ENCODE peak calls at places on chromosomes 16 and 17, in four cellular contexts. One of them, this sample, is unnamed. For H3K4me1, the result is how much of the 10 kb centered on the place peaks cover.

GRCh38 chr16:31471875-31472558 is at the start of gene TGFB1I1:
- DNase-seq in body of pancreas: no peak
- DNase-seq in prostate gland: no peak
- DNase-seq in right lobe of liver: peak
- DNase-seq in this sample: peak

GRCh38 chr17:77508047-77508715 is 367.4 kb downstream of the SEC14L1 start:
- DNase-seq in right lobe of liver: peak
- DNase-seq in body of pancreas: no peak
- DNase-seq in prostate gland: no peak
- DNase-seq in this sample: peak

GRCh38 chr16:55542459-55543082 is 23.9 kb upstream of the CAPNS2 start:
- DNase-seq in right lobe of liver: no peak
- DNase-seq in body of pancreas: no peak
- DNase-seq in prostate gland: no peak
- DNase-seq in this sample: no peak

GRCh38 chr16:31880322-31880979 is 6.8 kb downstream of the ZNF267 start:
- DNase-seq in prostate gland: no peak
- DNase-seq in right lobe of liver: no peak
- DNase-seq in body of pancreas: no peak
- DNase-seq in this sample: no peak

GRCh38 chr16:73020409-73020884 is 27.5 kb downstream of the ZFHX3 start:
- DNase-seq in right lobe of liver: peak
- DNase-seq in body of pancreas: peak
- DNase-seq in prostate gland: peak
- DNase-seq in this sample: peak

GRCh38 chr16:61654962-61655361 is 381.3 kb downstream of the CDH8 start:
- DNase-seq in body of pancreas: no peak
- DNase-seq in right lobe of liver: no peak
- DNase-seq in prostate gland: no peak
- DNase-seq in this sample: no peak

GRCh38 chr16:30746638-30747160 is 1.5 kb upstream of the PHKG2 start:
- DNase-seq in body of pancreas: no peak
- DNase-seq in prostate gland: no peak
- DNase-seq in right lobe of liver: no peak
- DNase-seq in this sample: no peak

GRCh38 chr16:5045499-5046115 is 11.9 kb upstream of the NAGPA start:
- DNase-seq in right lobe of liver: no peak
- DNase-seq in prostate gland: no peak
- DNase-seq in body of pancreas: no peak
- DNase-seq in this sample: no peak

GRCh38 chr17:34703533-34703932 is 124.2 kb downstream of the TMEM132E start:
- DNase-seq in body of pancreas: peak
- DNase-seq in prostate gland: no peak
- DNase-seq in right lobe of liver: no peak
- DNase-seq in this sample: no peak

GRCh38 chr16:31214705-31215286 is 877 bp downstream of the TRIM72 start:
- DNase-seq in right lobe of liver: no peak
- DNase-seq in prostate gland: no peak
- DNase-seq in body of pancreas: no peak
- DNase-seq in this sample: no peak

GRCh38 chr16:15948532-15949209 is 745 bp upstream of the ABCC1 start:
- DNase-seq in right lobe of liver: no peak
- DNase-seq in body of pancreas: peak
- DNase-seq in prostate gland: no peak
- DNase-seq in this sample: no peak

GRCh38 chr16:68401871-68402747 is 46.2 kb downstream of the SMPD3 start:
- DNase-seq in right lobe of liver: no peak
- DNase-seq in body of pancreas: no peak
- DNase-seq in prostate gland: no peak
- DNase-seq in this sample: no peak

GRCh38 chr16:16154292-16154951 is 68.9 kb downstream of the ABCC6 start:
- DNase-seq in prostate gland: no peak
- DNase-seq in right lobe of liver: no peak
- DNase-seq in body of pancreas: no peak
- DNase-seq in this sample: no peak

GRCh38 chr17:57707892-57708291 is 37.2 kb downstream of the CCDC182 start:
- DNase-seq in body of pancreas: no peak
- DNase-seq in prostate gland: no peak
- DNase-seq in right lobe of liver: no peak
- DNase-seq in this sample: no peak

GRCh38 chr16:63457869-63458268 is 1421.6 kb upstream of the CDH8 start:
- DNase-seq in body of pancreas: no peak
- DNase-seq in prostate gland: no peak
- DNase-seq in right lobe of liver: no peak
- DNase-seq in this sample: no peak

GRCh38 chr17:61452301-61453290 is at the start of gene TBX4:
- DNase-seq in prostate gland: no peak
- DNase-seq in right lobe of liver: no peak
- DNase-seq in body of pancreas: no peak
- DNase-seq in this sample: peak

GRCh38 chr16:9657659-9658058 is 524.6 kb downstream of the GRIN2A start:
- DNase-seq in body of pancreas: no peak
- DNase-seq in right lobe of liver: no peak
- DNase-seq in prostate gland: no peak
- DNase-seq in this sample: no peak

GRCh38 chr17:68910256-68910705 is 44.9 kb downstream of the ABCA8 start:
- DNase-seq in body of pancreas: no peak
- DNase-seq in right lobe of liver: no peak
- DNase-seq in prostate gland: no peak
- DNase-seq in this sample: peak

GRCh38 chr17:34820166-34820920 is 140.9 kb downstream of the CCT6B start:
- DNase-seq in body of pancreas: no peak
- DNase-seq in prostate gland: no peak
- DNase-seq in right lobe of liver: no peak
- DNase-seq in this sample: no peak

GRCh38 chr16:70694517-70695218 is 8.8 kb upstream of the MTSS2 start:
- DNase-seq in right lobe of liver: no peak
- DNase-seq in body of pancreas: no peak
- DNase-seq in prostate gland: no peak
- DNase-seq in this sample: no peak

GRCh38 chr17:61133853-61134252 is 265.8 kb upstream of the TBX2 start:
- DNase-seq in right lobe of liver: no peak
- DNase-seq in body of pancreas: no peak
- DNase-seq in prostate gland: no peak
- DNase-seq in this sample: no peak

GRCh38 chr16:75789237-75789636 is 62.9 kb upstream of the CPHXL start:
- DNase-seq in body of pancreas: no peak
- DNase-seq in right lobe of liver: no peak
- DNase-seq in prostate gland: peak
- DNase-seq in this sample: no peak

GRCh38 chr16:88534731-88535141 is 35.5 kb upstream of the ZC3H18 start:
- DNase-seq in prostate gland: no peak
- DNase-seq in body of pancreas: no peak
- DNase-seq in right lobe of liver: no peak
- DNase-seq in this sample: no peak

GRCh38 chr16:75624921-75625334 is 1.8 kb upstream of the ADAT1 start:
- DNase-seq in prostate gland: no peak
- DNase-seq in right lobe of liver: no peak
- DNase-seq in body of pancreas: no peak
- DNase-seq in this sample: no peak

GRCh38 chr17:81651692-81652091 is 4.7 kb downstream of the PDE6G start:
- DNase-seq in right lobe of liver: no peak
- DNase-seq in body of pancreas: no peak
- DNase-seq in prostate gland: no peak
- DNase-seq in this sample: peak

GRCh38 chr16:68737046-68737729 is at the start of gene CDH1:
- DNase-seq in prostate gland: peak
- DNase-seq in right lobe of liver: peak
- DNase-seq in body of pancreas: peak
- DNase-seq in this sample: no peak

GRCh38 chr17:16417896-16418683 is 2.7 kb downstream of the TRPV2 start:
- DNase-seq in prostate gland: no peak
- DNase-seq in body of pancreas: no peak
- DNase-seq in right lobe of liver: no peak
- DNase-seq in this sample: no peak

GRCh38 chr16:318628-319027 is 33.9 kb downstream of the AXIN1 start:
- DNase-seq in prostate gland: no peak
- DNase-seq in body of pancreas: no peak
- DNase-seq in right lobe of liver: no peak
- DNase-seq in this sample: no peak

GRCh38 chr17:82242977-82243647 is 14.3 kb downstream of the SLC16A3 start:
- DNase-seq in body of pancreas: peak
- DNase-seq in prostate gland: peak
- DNase-seq in right lobe of liver: peak
- DNase-seq in this sample: peak

GRCh38 chr17:44033841-44034408 is 19.2 kb upstream of the TMEM101 start:
- DNase-seq in right lobe of liver: no peak
- DNase-seq in prostate gland: no peak
- DNase-seq in body of pancreas: no peak
- DNase-seq in this sample: no peak

GRCh38 chr17:73068322-73069153 is 23.9 kb downstream of the SLC39A11 start:
- DNase-seq in right lobe of liver: no peak
- DNase-seq in prostate gland: no peak
- DNase-seq in body of pancreas: no peak
- DNase-seq in this sample: no peak

DNA sequence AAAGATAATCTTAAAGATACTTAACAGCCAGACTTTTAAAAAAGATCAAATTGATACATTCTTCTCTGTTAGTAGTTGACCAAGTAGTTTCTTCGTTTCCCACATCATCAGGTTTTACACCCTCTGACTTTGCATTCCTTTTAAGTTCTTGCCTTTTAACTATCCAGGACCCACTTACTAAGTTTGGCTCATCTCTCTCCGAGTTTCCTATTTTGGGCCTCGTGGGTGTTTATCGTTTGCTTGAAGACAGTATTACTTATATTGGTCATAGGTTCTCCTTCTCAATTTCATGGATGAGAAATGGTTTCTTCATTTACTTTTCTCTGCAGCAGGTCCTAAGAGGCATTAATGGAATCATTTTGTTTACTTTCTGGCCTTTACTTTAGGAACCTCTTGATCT is 43.2 kb downstream of the RPA1 start:
- DNase-seq in right lobe of liver: no peak
- DNase-seq in body of pancreas: no peak
- DNase-seq in prostate gland: no peak
- DNase-seq in this sample: no peak
- TF ChIP-seq CTCF in right lobe of liver: no peak
- TF ChIP-seq CTCF in body of pancreas: no peak
- TF ChIP-seq CTCF in prostate gland: no peak
- TF ChIP-seq CTCF in this sample: no peak

GRCh38 chr17:80264793-80265075 is 4.1 kb downstream of the RNF213 start:
- DNase-seq in right lobe of liver: no peak
- DNase-seq in prostate gland: no peak
- DNase-seq in body of pancreas: no peak
- DNase-seq in this sample: no peak
- TF ChIP-seq POLR2A in right lobe of liver: no peak
- TF ChIP-seq POLR2A in prostate gland: no peak
- TF ChIP-seq POLR2A in body of pancreas: no peak
- TF ChIP-seq POLR2A in this sample: no peak

GRCh38 chr17:9979463-9979995 is 74.5 kb upstream of the RCVRN start:
- DNase-seq in body of pancreas: no peak
- DNase-seq in prostate gland: no peak
- DNase-seq in right lobe of liver: no peak
- DNase-seq in this sample: peak
- H3K4me1 ChIP-seq in body of pancreas: under half
- H3K4me1 ChIP-seq in prostate gland: under half
- H3K4me1 ChIP-seq in right lobe of liver: under half
- H3K4me1 ChIP-seq in this sample: under half

DNA sequence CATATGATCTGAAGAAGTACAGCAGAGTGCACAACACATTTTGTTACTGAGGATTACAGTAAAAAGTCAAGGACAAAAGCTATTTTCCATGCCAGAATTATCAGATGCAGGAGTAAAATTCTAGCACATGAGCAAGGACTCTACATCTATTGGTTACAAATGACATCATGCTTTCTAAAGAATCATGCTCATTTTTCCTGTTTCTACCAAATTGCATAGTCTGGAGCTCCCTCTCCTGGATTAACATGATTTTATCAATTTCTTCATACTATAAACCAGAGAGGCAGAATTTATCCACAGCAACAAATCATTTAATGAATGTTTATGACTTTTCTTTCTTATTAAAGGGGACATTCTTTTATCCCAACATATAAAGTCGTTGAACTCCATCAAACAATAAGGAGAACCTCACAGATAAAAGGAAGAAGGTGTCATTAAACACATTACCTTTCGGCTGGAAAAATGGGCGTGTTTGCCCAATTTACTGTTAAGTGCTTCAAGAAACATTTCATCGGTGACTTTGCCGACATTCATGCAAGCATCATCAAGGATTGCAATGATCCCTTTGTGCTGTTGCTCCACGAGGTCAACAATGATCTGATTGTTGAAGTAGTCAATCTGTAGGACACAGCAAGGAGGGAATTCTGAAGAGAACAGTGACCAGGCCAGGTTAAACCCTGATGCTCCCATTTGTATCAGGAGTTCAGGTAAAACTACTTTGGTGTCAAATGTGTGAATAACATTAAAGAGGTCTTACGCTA is 121.7 kb downstream of the MYO1D start:
- DNase-seq in right lobe of liver: no peak
- DNase-seq in body of pancreas: no peak
- DNase-seq in prostate gland: no peak
- DNase-seq in this sample: no peak
- TF ChIP-seq CTCF in right lobe of liver: peak
- TF ChIP-seq CTCF in body of pancreas: peak
- TF ChIP-seq CTCF in prostate gland: no peak
- TF ChIP-seq CTCF in this sample: peak

GRCh38 chr16:47061204-47061603 is 82.5 kb downstream of the NETO2 start:
- DNase-seq in body of pancreas: no peak
- DNase-seq in right lobe of liver: peak
- DNase-seq in prostate gland: no peak
- DNase-seq in this sample: peak

GRCh38 chr16:47060596-47060995 is 83.1 kb downstream of the NETO2 start:
- DNase-seq in body of pancreas: no peak
- DNase-seq in right lobe of liver: no peak
- DNase-seq in prostate gland: no peak
- DNase-seq in this sample: peak

GRCh38 chr16:47065766-47066688 is 77.7 kb downstream of the NETO2 start:
- DNase-seq in right lobe of liver: no peak
- DNase-seq in prostate gland: no peak
- DNase-seq in body of pancreas: no peak
- DNase-seq in this sample: no peak

GRCh38 chr16:47064775-47065174 is 79.0 kb downstream of the NETO2 start:
- DNase-seq in prostate gland: no peak
- DNase-seq in right lobe of liver: no peak
- DNase-seq in body of pancreas: no peak
- DNase-seq in this sample: no peak

DNA sequence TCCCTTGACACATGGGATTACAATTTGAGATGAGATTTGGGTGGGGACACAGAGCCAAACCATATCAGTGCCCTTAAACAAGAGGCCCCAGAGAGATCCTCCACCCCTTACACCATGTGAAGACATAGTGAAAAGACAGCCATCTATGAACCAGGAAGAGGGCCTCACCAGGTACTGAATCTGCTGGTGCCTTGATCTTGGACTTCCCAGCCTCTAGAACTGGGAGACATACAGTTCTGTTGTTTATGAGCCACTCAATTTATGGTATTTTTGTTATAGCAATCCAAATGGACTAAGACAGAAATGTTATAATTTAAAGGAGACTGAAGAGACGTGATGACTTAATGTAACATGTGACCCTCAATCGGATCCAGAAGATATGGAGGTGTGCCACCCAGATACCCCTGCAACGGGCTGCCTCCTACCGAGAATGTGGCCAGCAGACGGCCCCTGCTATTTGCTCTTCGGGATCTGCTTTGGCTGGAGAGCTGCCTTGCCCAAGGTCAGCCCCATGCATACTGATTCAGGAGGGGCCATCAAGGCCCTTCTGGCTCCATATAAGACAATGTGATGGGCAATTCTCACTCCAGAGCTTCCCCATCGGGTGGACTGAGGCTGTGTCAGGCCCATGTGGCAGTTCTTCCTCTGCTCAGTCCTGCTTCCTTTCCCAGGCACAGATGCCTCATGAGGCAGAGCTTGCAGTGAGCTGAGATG is 80.6 kb downstream of the NETO2 start:
- DNase-seq in body of pancreas: no peak
- DNase-seq in prostate gland: no peak
- DNase-seq in right lobe of liver: peak
- DNase-seq in this sample: peak
- TF ChIP-seq POLR2A in body of pancreas: no peak
- TF ChIP-seq POLR2A in prostate gland: no peak
- TF ChIP-seq POLR2A in right lobe of liver: no peak
- TF ChIP-seq POLR2A in this sample: no peak

This sample was measured in sigmoid colon.